ENCODE peak calls at places on chromosomes 16 and 17, in eight cellular contexts. J, U, H, W, B, Y, P and E are unnamed samples.

GRCh38 chr16:11407047-11407982 is 62.1 kb downstream of the RMI2 start:
- DNase-seq in J (peak; percentile 24), U (peak; percentile 86), H (peak; percentile 70), W (peak; percentile 38), B (peak; percentile 77), Y (peak; percentile 56), P (peak; percentile 47), E (peak; percentile 78)

GRCh38 chr17:3851461-3852100 is 5.5 kb upstream of the NCBP3 start:
- DNase-seq in J (no peak), U (no peak), H (no peak), W (no peak), B (no peak), Y (no peak), P (no peak), E (no peak)

GRCh38 chr17:38350035-38350434 is 1.6 kb upstream of the SOCS7 start:
- DNase-seq in J (no peak), U (no peak), H (no peak), W (no peak), B (no peak), Y (no peak), P (no peak), E (no peak)

GRCh38 chr17:63640038-63640437 is 17.8 kb downstream of the MAP3K3 start:
- DNase-seq in J (no peak), U (no peak), H (no peak), W (no peak), B (no peak), Y (no peak), P (no peak), E (no peak)

GRCh38 chr17:36545465-36546417 is 1.0 kb downstream of the GGNBP2 start:
- DNase-seq in J (peak; percentile 91), U (peak; percentile 99), H (peak; percentile 96), W (peak; percentile 96), B (peak; percentile 98), Y (peak; percentile 97), P (peak; percentile 93), E (peak; percentile 95)

GRCh38 chr17:20010099-20010863 is 1.1 kb downstream of the SPECC1 start:
- DNase-seq in J (no peak), U (peak; percentile 90), H (peak; percentile 20), W (peak; percentile 33), B (peak; percentile 60), Y (no peak), P (peak; percentile 32), E (no peak)

GRCh38 chr16:50081428-50082018 is 15.8 kb downstream of the HEATR3 start:
- DNase-seq in J (no peak), U (no peak), H (no peak), W (no peak), B (no peak), Y (no peak), P (no peak), E (no peak)

GRCh38 chr16:13988038-13988437 is 68.1 kb downstream of the ERCC4 start:
- DNase-seq in J (no peak), U (no peak), H (no peak), W (no peak), B (no peak), Y (no peak), P (no peak), E (no peak)

GRCh38 chr17:8072727-8073461 is 14.6 kb downstream of the ALOX12B start:
- DNase-seq in J (no peak), U (no peak), H (no peak), W (no peak), B (no peak), Y (peak; percentile 52), P (no peak), E (peak; percentile 61)

GRCh38 chr16:79363035-79363434 is 237.5 kb downstream of the MAF start:
- DNase-seq in J (no peak), U (no peak), H (no peak), W (no peak), B (no peak), Y (no peak), P (no peak), E (no peak)

GRCh38 chr16:21281698-21282389 is 3.8 kb upstream of the CRYM start:
- DNase-seq in J (no peak), U (no peak), H (no peak), W (no peak), B (no peak), Y (no peak), P (no peak), E (no peak)